ENCODE peak calls at places on chromosomes 4 and X, in ten cellular contexts. J, S, K, C, Z, R, M, Q, Y and W are unnamed samples. For H3K9me3, the result is how much of the 10 kb centered on the place peaks cover.

GRCh38 chr4:21195682-21196081 is 495.4 kb downstream of the PACRGL start:
- DNase-seq in Y (no peak), Z (no peak), R (no peak), C (no peak), M (no peak), J (no peak), Q (no peak), S (no peak), K (no peak), W (no peak)

GRCh38 chr4:152591361-152591760 is 55.5 kb upstream of the FBXW7 start:
- DNase-seq in J (peak), S (peak), K (no peak), Z (no peak), Q (peak), C (peak), M (no peak), R (no peak), Y (no peak), W (no peak)

GRCh38 chr4:151415978-151416377 is 7.0 kb downstream of the FHIP1A start:
- DNase-seq in Z (no peak), R (no peak), J (no peak), Q (no peak), M (no peak), Y (no peak), K (no peak), S (no peak), C (no peak), W (no peak)

GRCh38 chrX:38669425-38669824 is 108.1 kb downstream of the TSPAN7 start:
- DNase-seq in M (no peak), S (no peak), Z (no peak), K (no peak), J (no peak), C (no peak), R (no peak), Y (peak), Q (no peak), W (no peak)

GRCh38 chr4:151012836-151013235 is 2.2 kb downstream of the LRBA start:
- DNase-seq in R (no peak), K (no peak), J (peak), Q (no peak), S (no peak), Z (no peak), Y (peak), C (peak), M (peak), W (no peak)

GRCh38 chrX:152903589-152903988 is 5.7 kb downstream of the ZNF185 start:
- DNase-seq in Q (no peak), K (peak), C (peak), Y (no peak), R (no peak), S (peak), J (no peak), M (peak), Z (no peak), W (no peak)

GRCh38 chr4:143642611-143643010 is 57.9 kb downstream of the FREM3 start:
- DNase-seq in M (no peak), C (no peak), K (no peak), Z (no peak), Y (no peak), Q (no peak), R (no peak), J (no peak), S (no peak), W (no peak)

GRCh38 chr4:169948271-169948670 is 77.9 kb downstream of the MFAP3L start:
- DNase-seq in K (no peak), S (no peak), M (no peak), Y (no peak), C (no peak), Z (no peak), R (no peak), J (no peak), Q (no peak), W (no peak)

GRCh38 chr4:57103051-57103450 is 7.1 kb downstream of the IGFBP7 start:
- DNase-seq in M (no peak), K (no peak), S (no peak), C (no peak), Y (no peak), J (no peak), R (no peak), Q (no peak), Z (no peak), W (no peak)

DNA sequence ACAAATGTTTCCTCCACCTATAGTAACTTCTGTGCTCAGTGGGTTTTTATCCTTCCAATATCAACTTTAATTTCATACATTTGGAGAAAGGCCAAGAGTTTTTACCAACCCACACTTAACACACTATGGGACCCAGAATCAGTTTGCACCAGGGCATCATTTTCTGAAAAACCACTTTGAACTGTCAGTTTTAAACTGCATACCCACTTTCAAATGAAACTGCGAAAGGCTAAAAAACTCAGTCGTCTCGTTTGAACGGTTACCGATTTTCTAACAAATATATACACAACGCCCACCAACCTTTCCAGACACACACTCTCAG is 440 bp downstream of the ABCG2 start:
- DNase-seq in Q (no peak), S (no peak), C (no peak), J (no peak), Z (no peak), M (no peak), R (no peak), Y (no peak), K (no peak), W (no peak)
- H3K4me3 ChIP-seq in Q (peak), S (peak), C (peak), J (no peak), Z (peak), M (peak), R (peak), Y (no peak), K (peak), W (no peak)

DNA sequence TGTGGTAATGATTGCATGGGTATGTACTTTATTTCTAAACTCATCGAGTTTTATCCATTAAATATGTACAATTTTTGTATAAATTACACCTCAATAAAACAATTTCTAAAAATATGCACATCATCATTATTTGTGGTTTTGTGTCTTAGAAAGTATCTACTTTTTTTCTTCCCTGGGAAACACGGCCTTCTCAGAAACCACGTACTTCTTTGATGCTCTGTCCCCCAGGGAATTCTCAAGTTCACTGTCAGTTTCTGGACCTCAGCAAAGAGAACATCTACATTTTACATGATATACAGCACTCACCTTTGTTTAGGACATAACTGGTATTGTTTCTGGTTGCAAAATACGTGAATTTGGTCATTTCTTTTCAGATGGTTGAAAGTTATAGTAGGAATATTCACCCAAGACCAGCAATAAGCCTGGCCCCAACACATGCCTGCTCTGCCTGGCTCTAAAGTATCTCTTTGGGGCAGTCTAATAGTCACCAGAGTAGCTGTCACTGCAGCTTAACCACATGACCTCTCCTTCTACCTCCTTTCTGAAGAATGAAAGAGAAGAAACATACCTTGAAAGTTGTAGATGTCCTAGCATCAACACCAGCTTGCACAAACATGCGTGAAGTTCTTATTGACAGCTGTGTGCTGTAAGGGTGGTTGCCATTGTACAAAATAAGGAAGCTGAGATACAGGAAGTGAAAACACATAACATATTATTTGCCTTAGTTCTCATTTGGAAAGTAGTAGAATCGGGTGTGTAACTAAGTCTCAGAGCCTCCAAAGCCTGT is 48.4 kb upstream of the SPANXN4 start:
- DNase-seq in J (no peak), Q (no peak), Z (no peak), S (no peak), C (no peak), M (no peak), R (no peak), K (no peak), Y (no peak), W (no peak)
- H3K9me3 ChIP-seq in J (under half), Q (under half), Z (under half), S (under half), C (under half), M (under half), R (under half), K (under half), Y (under half), W (under half)

GRCh38 chr4:48816971-48817370 is 13.9 kb upstream of the OCIAD1 start:
- DNase-seq in Y (no peak), J (no peak), C (no peak), M (no peak), S (no peak), Z (no peak), K (no peak), R (no peak), Q (no peak), W (no peak)
- H3K4me3 ChIP-seq in Y (no peak), J (no peak), C (no peak), M (no peak), S (no peak), Z (no peak), K (no peak), R (no peak), Q (no peak), W (no peak)

GRCh38 chr4:126897038-126897437 is 735.7 kb upstream of the INTU start:
- DNase-seq in M (no peak), K (no peak), J (no peak), R (no peak), S (no peak), C (no peak), Q (no peak), Z (no peak), Y (no peak), W (no peak)

GRCh38 chr4:126899382-126899801 is 733.4 kb upstream of the INTU start:
- DNase-seq in S (no peak), Q (peak), Z (no peak), K (no peak), J (no peak), M (peak), C (no peak), Y (no peak), R (no peak), W (no peak)

GRCh38 chr4:126895988-126896570 is 736.7 kb upstream of the INTU start:
- DNase-seq in J (no peak), Y (no peak), M (no peak), Z (no peak), C (no peak), Q (no peak), K (no peak), S (no peak), R (no peak), W (no peak)

GRCh38 chr4:126894963-126895362 is 737.8 kb upstream of the INTU start:
- DNase-seq in Q (no peak), S (no peak), K (no peak), C (no peak), Z (no peak), J (no peak), Y (no peak), R (no peak), M (no peak), W (no peak)

GRCh38 chr4:126898815-126899214 is 733.9 kb upstream of the INTU start:
- DNase-seq in M (no peak), K (no peak), C (no peak), Q (no peak), R (no peak), S (no peak), J (no peak), Z (no peak), Y (no peak), W (no peak)
- H3K9me3 ChIP-seq in M (under half), K (under half), C (under half), Q (under half), R (under half), S (under half), J (under half), Z (under half), Y (under half), W (under half)

DNA sequence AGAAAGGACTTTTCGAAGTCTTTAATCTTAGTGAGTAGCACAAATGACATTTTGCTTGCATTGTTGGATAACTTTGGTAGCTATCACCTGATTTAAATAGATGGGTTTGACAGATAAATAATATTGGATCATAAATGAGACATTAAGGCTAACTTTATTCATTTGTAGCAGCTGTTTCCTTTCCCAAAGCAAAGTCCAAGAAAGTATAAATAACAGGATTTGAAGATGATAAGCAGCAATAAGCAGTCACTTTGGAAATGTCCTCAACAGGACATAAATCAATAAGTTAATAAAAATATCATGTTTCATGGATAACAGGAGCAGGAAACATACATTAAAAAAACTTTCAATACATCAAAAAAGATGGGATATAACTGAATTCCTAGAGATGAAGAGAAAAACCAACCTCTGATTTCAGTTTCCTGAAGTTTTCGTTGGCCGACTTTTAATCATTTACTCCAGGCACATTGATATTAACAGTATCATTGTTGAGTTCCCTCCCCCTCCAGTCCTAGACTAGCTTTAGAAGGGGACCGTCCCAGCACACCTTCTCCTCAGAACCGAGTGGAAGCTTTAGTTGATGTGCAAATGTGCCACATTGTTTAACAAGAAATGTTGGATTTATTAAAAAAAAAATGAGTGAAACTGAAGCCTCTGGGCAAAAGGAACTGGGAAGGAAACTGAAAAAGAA is 169.9 kb upstream of the AGA start:
- DNase-seq in J (no peak), K (no peak), Y (no peak), Z (no peak), Q (no peak), C (no peak), S (no peak), R (no peak), M (no peak), W (no peak)
- H3K4me3 ChIP-seq in J (no peak), K (no peak), Y (no peak), Z (no peak), Q (no peak), C (no peak), S (no peak), R (no peak), M (no peak), W (no peak)

GRCh38 chrX:47460561-47460960 is 22.5 kb downstream of the ZNF41 start:
- DNase-seq in M (no peak), Z (no peak), C (no peak), K (no peak), J (no peak), R (no peak), Y (no peak), S (no peak), Q (no peak), W (no peak)
- H3K9me3 ChIP-seq in M (under half), Z (under half), C (under half), K (under half), J (under half), R (under half), Y (under half), S (under half), Q (under half), W (under half)

DNA sequence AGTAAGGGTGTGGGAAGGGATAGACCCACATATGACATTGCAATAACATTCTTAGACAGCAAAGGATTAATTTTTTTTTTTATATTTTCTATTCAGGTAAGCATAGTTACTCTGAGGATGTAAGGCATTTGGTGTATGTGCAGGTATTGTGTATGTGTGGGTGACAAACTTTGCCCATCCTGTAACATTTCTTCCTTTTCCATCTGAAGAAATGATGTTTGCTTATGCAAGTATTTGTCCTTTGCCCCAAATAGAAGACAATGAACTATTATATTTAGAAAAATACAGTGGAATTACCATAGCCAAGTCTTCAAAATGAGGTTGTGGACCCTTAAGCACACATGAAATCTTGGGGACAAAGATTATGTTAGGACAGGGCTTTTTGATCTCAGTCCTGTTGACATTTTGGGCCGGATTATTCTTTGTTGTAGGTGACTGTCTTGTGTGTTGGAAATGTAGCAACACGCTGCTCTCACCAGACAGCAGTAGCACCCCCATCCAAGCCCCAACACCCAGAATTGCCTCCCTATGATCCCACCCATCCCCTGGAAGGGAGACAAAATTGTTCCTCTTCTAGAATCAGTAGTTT is 1244.7 kb downstream of the STIM2 start:
- DNase-seq in Z (no peak), S (no peak), K (no peak), J (no peak), M (no peak), Q (no peak), Y (no peak), C (no peak), R (no peak), W (no peak)
- H3K4me3 ChIP-seq in Z (no peak), S (no peak), K (no peak), J (no peak), M (no peak), Q (no peak), Y (no peak), C (no peak), R (no peak), W (no peak)

DNA sequence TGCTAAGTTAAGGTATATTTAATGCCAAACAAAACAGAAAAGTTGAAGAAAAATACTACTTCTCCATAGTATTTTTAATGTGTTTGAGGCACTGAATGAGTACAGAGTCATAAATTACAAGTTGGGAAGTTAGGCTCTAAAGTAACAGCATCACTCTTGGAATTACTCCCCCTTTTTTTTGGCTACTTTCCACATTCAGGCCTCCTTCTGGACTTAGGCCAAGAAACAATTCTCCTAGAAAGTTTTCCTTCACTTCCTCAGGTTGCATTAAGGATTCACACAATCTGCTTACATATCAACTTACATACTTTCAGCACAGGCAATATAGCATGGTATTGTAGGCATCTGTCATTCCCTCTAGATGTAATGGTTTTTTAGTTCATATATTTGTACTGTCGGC is 52.1 kb downstream of the TMEM165 start:
- DNase-seq in J (no peak), K (no peak), S (no peak), Y (no peak), Q (no peak), C (no peak), Z (no peak), M (no peak), R (no peak), W (no peak)
- H3K9me3 ChIP-seq in J (under half), K (under half), S (under half), Y (under half), Q (under half), C (under half), Z (under half), M (under half), R (under half), W (under half)

GRCh38 chr4:16896871-16897270 is 1.6 kb downstream of the LDB2 start:
- DNase-seq in R (no peak), Z (no peak), Q (peak), C (no peak), J (no peak), K (no peak), S (no peak), Y (no peak), M (no peak), W (no peak)

GRCh38 chr4:16897351-16897750 is 1.1 kb downstream of the LDB2 start:
- DNase-seq in R (no peak), S (no peak), K (no peak), J (no peak), M (no peak), C (peak), Y (no peak), Q (peak), Z (no peak), W (no peak)

GRCh38 chr4:16894406-16894805 is 4.0 kb downstream of the LDB2 start:
- DNase-seq in R (no peak), Q (no peak), M (no peak), Z (no peak), J (no peak), C (no peak), Y (no peak), S (no peak), K (no peak), W (no peak)

GRCh38 chr4:16900325-16900724 is 1.9 kb upstream of the LDB2 start:
- DNase-seq in K (no peak), Y (no peak), S (no peak), R (no peak), Z (no peak), M (no peak), J (no peak), C (no peak), Q (no peak), W (no peak)

GRCh38 chr4:16897991-16898827 is at the start of gene LDB2:
- DNase-seq in Z (no peak), M (peak), J (peak), R (no peak), S (no peak), Q (peak), K (peak), C (peak), Y (no peak), W (no peak)
- H3K4me3 ChIP-seq in Z (no peak), M (peak), J (peak), R (no peak), S (peak), Q (peak), K (peak), C (peak), Y (no peak), W (no peak)

DNA sequence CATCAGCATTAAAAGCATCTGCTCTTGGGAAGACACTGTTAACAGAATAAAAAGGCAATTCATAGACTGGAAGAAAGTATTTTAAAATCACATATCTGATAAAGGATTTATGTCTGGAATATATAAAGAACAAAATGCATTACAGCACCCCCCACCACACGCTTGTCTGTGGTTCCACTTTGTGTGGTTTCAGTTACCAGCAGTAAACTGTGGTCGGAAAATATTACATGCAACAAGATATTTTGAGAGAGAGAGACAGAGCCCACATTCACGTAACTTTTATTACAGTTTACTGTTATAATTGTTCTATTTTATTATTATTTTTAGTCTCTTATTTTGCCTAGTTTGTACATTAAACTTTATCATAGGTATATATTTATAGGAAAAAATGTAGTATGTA is 21.2 kb upstream of the PDE6B start:
- DNase-seq in J (no peak), Y (peak), S (no peak), Z (no peak), C (no peak), K (no peak), Q (no peak), R (no peak), M (no peak), W (no peak)
- H3K9me3 ChIP-seq in J (under half), Y (under half), S (under half), Z (under half), C (under half), K (under half), Q (under half), R (under half), M (under half), W (under half)